ENCODE peak calls at places on chromosomes 6 and 20, in eight cellular contexts. K, W, O, I, T, B, Z and D are unnamed samples.

GRCh38 chr6:89199571-89199970 is 17.6 kb downstream of the GABRR1 start:
- DNase-seq in K (no peak), W (no peak), O (no peak), I (no peak), T (no peak), B (no peak), Z (no peak), D (no peak)

GRCh38 chr6:157381631-157382621 is 936 bp downstream of the ZDHHC14 start:
- DNase-seq in K (peak), W (no peak), O (peak), I (peak), T (peak), B (peak), Z (peak), D (no peak)

GRCh38 chr20:21339499-21339898 is 36.4 kb downstream of the XRN2 start:
- DNase-seq in K (no peak), W (no peak), O (no peak), I (no peak), T (no peak), B (no peak), Z (no peak), D (no peak)

GRCh38 chr6:136647363-136647763 is 97.1 kb upstream of the MAP7 start:
- DNase-seq in K (peak), W (peak), O (no peak), I (peak), T (peak), B (no peak), Z (no peak), D (no peak)

GRCh38 chr6:136069119-136069518 is 181.0 kb downstream of the MTFR2 start:
- DNase-seq in K (peak), W (no peak), O (peak), I (peak), T (peak), B (no peak), Z (no peak), D (no peak)

GRCh38 chr6:143490244-143490643 is 21.3 kb downstream of the FUCA2 start:
- DNase-seq in K (no peak), W (no peak), O (no peak), I (no peak), T (no peak), B (no peak), Z (no peak), D (no peak)

GRCh38 chr6:105282801-105283585 is 103.2 kb upstream of the POPDC3 start:
- DNase-seq in K (no peak), W (no peak), O (no peak), I (no peak), T (no peak), B (no peak), Z (no peak), D (no peak)

GRCh38 chr6:143074670-143075318 is 14.1 kb downstream of the AIG1 start:
- DNase-seq in K (no peak), W (no peak), O (no peak), I (no peak), T (no peak), B (no peak), Z (no peak), D (no peak)

GRCh38 chr6:6703720-6704422 is 115.4 kb downstream of the LY86 start:
- DNase-seq in K (no peak), W (no peak), O (no peak), I (no peak), T (no peak), B (no peak), Z (no peak), D (no peak)

GRCh38 chr20:8331740-8332412 is 199.8 kb downstream of the PLCB1 start:
- DNase-seq in K (peak), W (no peak), O (no peak), I (peak), T (peak), B (no peak), Z (no peak), D (no peak)

GRCh38 chr6:135334169-135334568 is 153.1 kb downstream of the MYB start:
- DNase-seq in K (peak), W (no peak), O (no peak), I (no peak), T (no peak), B (no peak), Z (no peak), D (no peak)

GRCh38 chr20:48648482-48649051 is 179.2 kb downstream of the PREX1 start:
- DNase-seq in K (no peak), W (no peak), O (peak), I (no peak), T (no peak), B (peak), Z (no peak), D (no peak)

GRCh38 chr6:122947355-122947754 is 48.7 kb upstream of the CLVS2 start:
- DNase-seq in K (peak), W (no peak), O (peak), I (no peak), T (no peak), B (peak), Z (no peak), D (no peak)

GRCh38 chr6:15522856-15523529 is 139.8 kb downstream of the DTNBP1 start:
- DNase-seq in K (no peak), W (no peak), O (peak), I (no peak), T (no peak), B (no peak), Z (no peak), D (peak)

GRCh38 chr6:16676376-16676775 is 84.9 kb downstream of the ATXN1 start:
- DNase-seq in K (no peak), W (no peak), O (no peak), I (no peak), T (no peak), B (no peak), Z (no peak), D (no peak)

GRCh38 chr6:101776919-101777350 is 383.4 kb downstream of the GRIK2 start:
- DNase-seq in K (no peak), W (no peak), O (no peak), I (no peak), T (no peak), B (no peak), Z (no peak), D (no peak)

GRCh38 chr6:104784884-104785283 is 74.8 kb downstream of the HACE1 start:
- DNase-seq in K (peak), W (no peak), O (no peak), I (no peak), T (peak), B (no peak), Z (no peak), D (no peak)

GRCh38 chr6:26000366-26000886 is 37.8 kb downstream of the TRIM38 start:
- DNase-seq in K (no peak), W (no peak), O (no peak), I (no peak), T (no peak), B (no peak), Z (no peak), D (no peak)

GRCh38 chr6:12479451-12479850 is 189.3 kb downstream of the EDN1 start:
- DNase-seq in K (no peak), W (no peak), O (no peak), I (no peak), T (no peak), B (no peak), Z (no peak), D (no peak)

GRCh38 chr6:33390173-33390572 is 1.4 kb upstream of the KIFC1 start:
- DNase-seq in K (no peak), W (no peak), O (no peak), I (no peak), T (no peak), B (no peak), Z (no peak), D (no peak)

GRCh38 chr6:148395583-148396101 is 53.0 kb downstream of the SASH1 start:
- DNase-seq in K (no peak), W (no peak), O (no peak), I (no peak), T (peak), B (no peak), Z (no peak), D (no peak)

GRCh38 chr6:138821519-138821918 is 25.6 kb downstream of the ECT2L start:
- DNase-seq in K (no peak), W (no peak), O (no peak), I (no peak), T (no peak), B (no peak), Z (no peak), D (no peak)

GRCh38 chr6:53906842-53907241 is 112.0 kb downstream of the LRRC1 start:
- DNase-seq in K (no peak), W (no peak), O (no peak), I (no peak), T (peak), B (no peak), Z (no peak), D (no peak)

GRCh38 chr6:28727559-28728211 is 196.1 kb downstream of the TRIM27 start:
- DNase-seq in K (no peak), W (no peak), O (no peak), I (no peak), T (no peak), B (peak), Z (no peak), D (no peak)

GRCh38 chr6:74167506-74167905 is 471.5 kb downstream of the CD109 start:
- DNase-seq in K (no peak), W (no peak), O (no peak), I (no peak), T (no peak), B (no peak), Z (no peak), D (no peak)

GRCh38 chr20:37972256-37973058 is 60.8 kb downstream of the TTI1 start:
- DNase-seq in K (no peak), W (no peak), O (no peak), I (no peak), T (no peak), B (no peak), Z (no peak), D (peak)

GRCh38 chr6:111730835-111731234 is 125.2 kb upstream of the TRAF3IP2 start:
- DNase-seq in K (no peak), W (no peak), O (no peak), I (no peak), T (no peak), B (no peak), Z (no peak), D (no peak)

GRCh38 chr20:31568041-31568731 is 36.9 kb upstream of the ID1 start:
- DNase-seq in K (no peak), W (no peak), O (no peak), I (no peak), T (no peak), B (no peak), Z (no peak), D (no peak)

GRCh38 chr20:51889466-51889865 is 87.1 kb upstream of the SALL4 start:
- DNase-seq in K (no peak), W (no peak), O (no peak), I (no peak), T (no peak), B (no peak), Z (no peak), D (no peak)

GRCh38 chr20:49595811-49596545 is 28.0 kb upstream of the PTGIS start:
- DNase-seq in K (peak), W (no peak), O (no peak), I (peak), T (peak), B (no peak), Z (no peak), D (no peak)

GRCh38 chr6:14827366-14827765 is 418.5 kb upstream of the JARID2 start:
- DNase-seq in K (no peak), W (no peak), O (no peak), I (no peak), T (no peak), B (no peak), Z (no peak), D (no peak)

GRCh38 chr6:125546827-125547226 is 202.6 kb upstream of the HEY2 start:
- DNase-seq in K (peak), W (no peak), O (no peak), I (no peak), T (peak), B (peak), Z (no peak), D (no peak)

GRCh38 chr20:57468523-57469417 is 56.2 kb downstream of the CTCFL start:
- DNase-seq in K (no peak), W (no peak), O (no peak), I (no peak), T (no peak), B (no peak), Z (no peak), D (no peak)

GRCh38 chr20:10047427-10047826 is 12.6 kb downstream of the ANKEF1 start:
- DNase-seq in K (peak), W (no peak), O (no peak), I (no peak), T (no peak), B (peak), Z (no peak), D (no peak)

GRCh38 chr20:29079769-29080690 is 2177.4 kb upstream of the DEFB115 start:
- DNase-seq in K (no peak), W (no peak), O (no peak), I (no peak), T (no peak), B (no peak), Z (no peak), D (no peak)

GRCh38 chr6:79173378-79173777 is 61.1 kb downstream of the HMGN3 start:
- DNase-seq in K (no peak), W (no peak), O (no peak), I (no peak), T (no peak), B (no peak), Z (no peak), D (no peak)

GRCh38 chr20:10282930-10283556 is 64.4 kb downstream of the SNAP25 start:
- DNase-seq in K (peak), W (no peak), O (no peak), I (no peak), T (peak), B (no peak), Z (no peak), D (no peak)